ENCODE peak calls at places on chromosomes 16 and 17, in four cellular contexts. U is lung, K is A549, H is BE2C. N is an unnamed sample.

GRCh38 chr17:28527859-28528258 is 21.7 kb downstream of the FOXN1 start:
- DNase-seq in U (peak; percentile 65), K (no peak), H (no peak), N (peak; percentile 75)

GRCh38 chr17:59357929-59358328 is 26.5 kb downstream of the YPEL2 start:
- DNase-seq in U (no peak), K (no peak), H (no peak), N (no peak)

GRCh38 chr17:50122945-50123344 is 7.0 kb downstream of the SAMD14 start:
- DNase-seq in U (no peak), K (no peak), H (no peak), N (no peak)

GRCh38 chr16:17414421-17414820 is 56.3 kb downstream of the XYLT1 start:
- DNase-seq in H (no peak), U (no peak), K (no peak), N (no peak)

GRCh38 chr16:19753815-19754643 is 36.0 kb downstream of the IQCK start:
- DNase-seq in U (no peak), H (no peak), K (peak; percentile 45), N (no peak)

GRCh38 chr16:50151322-50151721 is 1.8 kb upstream of the TENT4B start:
- DNase-seq in K (no peak), H (no peak), U (no peak), N (no peak)

GRCh38 chr16:11896776-11897175 is 19.0 kb downstream of the GSPT1 start:
- DNase-seq in K (no peak), H (no peak), U (no peak), N (no peak)

GRCh38 chr17:48307814-48308411 is 122.1 kb downstream of the SKAP1 start:
- DNase-seq in U (peak; percentile 36), K (peak; percentile 78), H (peak; percentile 53), N (no peak)

GRCh38 chr16:19662351-19662750 is 55.7 kb downstream of the KNOP1 start:
- DNase-seq in K (no peak), H (no peak), U (no peak), N (no peak)

GRCh38 chr16:71421911-71422310 is 19.9 kb downstream of the TLE7 start:
- DNase-seq in K (peak; percentile 46), U (no peak), H (peak; percentile 40), N (peak; percentile 40)
- TF ChIP-seq CTCF in K (peak; percentile 34), U (no peak), H (peak; percentile 59), N (peak; percentile 36)

GRCh38 chr17:40068917-40069750 is 6.4 kb downstream of the THRA start:
- DNase-seq in H (peak; percentile 85), K (peak; percentile 82), U (peak; percentile 74), N (peak; percentile 86)
- H3K4me1 ChIP-seq in H (peaks cover 61% of the 10 kb centered on the region), K (peaks cover 88% of the 10 kb centered on the region), U (peaks cover 46% of the 10 kb centered on the region), N (peaks cover 84% of the 10 kb centered on the region)

GRCh38 chr17:35747540-35748017 is 5.5 kb downstream of the GAS2L2 start:
- DNase-seq in K (peak; percentile 86), U (peak; percentile 69), H (peak; percentile 84), N (peak; percentile 76)
- TF ChIP-seq CTCF in K (peak; percentile 96), U (peak; percentile 97), H (peak; percentile 91), N (peak; percentile 60)

GRCh38 chr17:20072692-20072992 is 63.5 kb downstream of the SPECC1 start:
- DNase-seq in H (no peak), U (no peak), K (no peak), N (no peak)

GRCh38 chr17:20074001-20074400 is 64.8 kb downstream of the SPECC1 start:
- DNase-seq in U (no peak), H (no peak), K (no peak), N (no peak)

GRCh38 chr17:20073056-20073979 is 64.2 kb downstream of the SPECC1 start:
- DNase-seq in K (no peak), H (no peak), U (peak; percentile 49), N (peak; percentile 63)

GRCh38 chr17:20074489-20074888 is 65.3 kb downstream of the SPECC1 start:
- DNase-seq in H (no peak), U (no peak), K (no peak), N (no peak)

DNA sequence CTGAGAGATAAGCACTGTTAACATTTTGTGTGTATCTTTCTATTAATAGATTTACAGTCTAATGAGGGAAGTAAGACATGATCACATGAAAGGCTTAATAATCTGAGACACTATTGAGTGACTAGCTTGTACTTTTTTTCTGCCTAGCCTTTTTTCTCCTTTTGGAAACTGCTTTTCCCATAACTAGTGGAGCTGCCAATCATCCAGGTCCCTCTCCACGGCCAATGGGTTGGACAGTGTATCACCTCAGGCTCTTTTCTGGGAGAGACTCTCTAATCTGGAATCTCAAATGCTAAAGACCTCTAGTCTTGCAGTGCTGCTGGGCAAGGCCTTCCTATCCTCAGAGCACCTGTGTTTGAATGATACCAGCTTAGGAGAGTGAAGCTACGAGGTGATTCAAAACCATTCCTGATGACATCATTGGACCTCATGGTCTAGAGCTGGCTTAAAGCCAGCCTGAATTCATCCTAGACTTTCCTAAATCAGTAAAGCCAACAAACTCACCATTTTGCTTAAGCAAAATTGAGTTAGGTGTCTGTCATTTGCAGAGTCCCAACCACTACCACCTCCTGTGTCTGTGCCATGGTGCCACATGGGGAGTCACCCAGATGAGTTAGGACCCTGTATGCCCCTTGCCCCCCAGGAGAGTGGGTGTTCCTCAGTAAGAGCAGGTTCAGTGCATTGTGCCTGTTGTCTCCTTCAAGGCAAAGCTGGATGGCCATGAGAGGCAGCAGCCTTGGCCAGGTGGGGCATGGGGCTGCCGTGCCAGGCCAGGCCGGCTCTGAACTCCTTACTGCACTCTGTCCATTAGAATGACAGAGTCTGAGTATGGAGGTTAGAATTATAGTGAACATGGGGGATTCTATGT is 62.9 kb downstream of the SPECC1 start:
- DNase-seq in U (no peak), H (no peak), K (no peak), N (no peak)
- H3K4me1 ChIP-seq in U (no peaks in the 10 kb centered on the region), H (no peaks in the 10 kb centered on the region), K (peaks cover 33% of the 10 kb centered on the region), N (no peaks in the 10 kb centered on the region)

GRCh38 chr16:48165961-48166578 is 10.3 kb upstream of the ABCC12 start:
- DNase-seq in U (no peak), K (peak; percentile 65), H (peak; percentile 38), N (no peak)

GRCh38 chr16:48161906-48162305 is 6.1 kb upstream of the ABCC12 start:
- DNase-seq in K (no peak), H (no peak), U (no peak), N (no peak)

GRCh38 chr16:48162839-48163410 is 7.1 kb upstream of the ABCC12 start:
- DNase-seq in H (no peak), K (no peak), U (no peak), N (no peak)

GRCh38 chr16:48168089-48168488 is 12.3 kb upstream of the ABCC12 start:
- DNase-seq in U (no peak), H (no peak), K (no peak), N (no peak)

DNA sequence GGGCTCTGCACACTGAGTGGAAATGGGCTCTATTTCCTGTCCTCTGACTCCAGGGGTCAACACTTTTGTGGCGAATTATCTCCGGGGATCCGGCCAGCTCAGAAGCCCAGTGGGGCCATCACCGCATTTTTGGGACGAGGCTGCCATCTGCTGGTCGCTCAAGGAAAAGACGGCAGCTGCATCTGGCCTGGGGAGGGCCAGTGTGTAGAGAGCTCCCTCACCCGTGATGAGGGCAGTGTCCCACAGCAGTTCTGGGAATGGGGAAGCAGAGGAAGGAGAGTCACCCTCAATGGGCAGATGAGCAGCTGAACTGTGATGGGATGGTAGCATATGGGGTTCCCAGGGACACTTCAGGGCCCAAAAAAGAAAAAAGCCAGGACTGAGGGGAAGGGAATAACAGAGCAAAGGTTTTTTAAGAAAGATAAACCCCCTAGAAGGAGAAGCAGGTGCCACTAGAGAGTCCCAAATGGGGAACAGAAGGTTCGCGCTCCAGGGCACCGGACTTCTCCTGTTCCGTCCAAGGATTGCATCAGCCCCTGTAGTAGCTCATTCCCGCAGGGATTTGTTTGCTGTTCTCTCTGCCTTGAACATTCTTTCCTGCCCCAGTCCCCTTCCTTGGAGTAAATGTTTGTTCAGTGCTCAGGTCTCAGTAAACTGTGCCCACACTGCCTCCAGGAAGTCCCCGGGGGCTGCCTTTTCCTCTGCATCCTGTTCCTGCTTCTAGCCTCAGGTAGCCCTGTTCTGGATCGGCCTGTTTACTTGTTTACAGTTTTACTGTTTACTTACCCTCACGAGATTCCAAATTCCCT is 9.3 kb upstream of the ABCC12 start:
- DNase-seq in U (peak; percentile 79), K (peak; percentile 83), H (peak; percentile 72), N (peak; percentile 68)
- TF ChIP-seq CTCF in U (peak; percentile 82), K (peak; percentile 87), H (peak; percentile 83), N (peak; percentile 60)

GRCh38 chr17:77143306-77143705 is 2.5 kb downstream of the SEC14L1 start:
- DNase-seq in U (no peak), H (no peak), K (no peak), N (no peak)
- H3K4me1 ChIP-seq in U (peaks cover 4% of the 10 kb centered on the region), H (peaks cover 19% of the 10 kb centered on the region), K (peaks cover 23% of the 10 kb centered on the region), N (peaks cover 16% of the 10 kb centered on the region)

GRCh38 chr17:41527076-41528023 is 758 bp downstream of the KRT19 start:
- DNase-seq in H (no peak), K (no peak), U (peak; percentile 70), N (peak; percentile 76)
- TF ChIP-seq CTCF in H (no peak), K (no peak), U (no peak), N (no peak)

GRCh38 chr16:85443116-85443515 is 170.0 kb upstream of the GSE1 start:
- DNase-seq in H (no peak), U (no peak), K (no peak), N (no peak)
- H3K4me1 ChIP-seq in H (peaks cover 22% of the 10 kb centered on the region), U (no peaks in the 10 kb centered on the region), K (no peaks in the 10 kb centered on the region), N (peaks cover 34% of the 10 kb centered on the region)

GRCh38 chr16:3490911-3491629 is 4.2 kb downstream of the C16orf90 start:
- DNase-seq in K (no peak), U (no peak), H (peak; percentile 63), N (peak; percentile 37)
- TF ChIP-seq CTCF in K (no peak), U (no peak), H (peak; percentile 24), N (no peak)

GRCh38 chr17:2711608-2712299 is at the start of gene CLUH:
- DNase-seq in U (peak; percentile 97), H (peak; percentile 79), K (peak; percentile 99), N (peak; percentile 99)
- H3K4me1 ChIP-seq in U (no peaks in the 10 kb centered on the region), H (peaks cover 3% of the 10 kb centered on the region), K (peaks cover 42% of the 10 kb centered on the region), N (peaks cover 44% of the 10 kb centered on the region)

N was measured in mucosa of descending colon.